ENCODE peak calls at places on chromosomes 7 and 10, in ten cellular contexts. V is fibroblast of lung, I is SK-N-SH, Q is foreskin fibroblast, W is thoracic aorta, Y is IMR-90, Z is fibroblast of the aortic adventitia, A is astrocyte, P is uterus, C is kidney epithelial cell. J is an unnamed sample.

GRCh38 chr7:83469076-83469475 is 179.9 kb downstream of the SEMA3E start:
- DNase-seq in V (peak), I (no peak), Q (peak), W (no peak), Y (peak), Z (peak), A (peak), P (no peak), C (no peak), J (no peak)

GRCh38 chr10:92413519-92413918 is 122.6 kb downstream of the MARCHF5 start:
- DNase-seq in V (peak), I (no peak), Q (no peak), W (no peak), Y (no peak), Z (no peak), A (no peak), P (no peak), C (no peak), J (no peak)

GRCh38 chr7:71716741-71717140 is 584.8 kb downstream of the GALNT17 start:
- DNase-seq in V (no peak), I (no peak), Q (no peak), W (no peak), Y (no peak), Z (no peak), A (no peak), P (no peak), C (no peak), J (no peak)

GRCh38 chr7:131489881-131490280 is 66.5 kb downstream of the PODXL start:
- DNase-seq in V (no peak), I (no peak), Q (no peak), W (no peak), Y (no peak), Z (no peak), A (no peak), P (no peak), C (no peak), J (no peak)

GRCh38 chr7:151408839-151409554 is 841 bp downstream of the WDR86 start:
- DNase-seq in V (peak), I (peak), Q (no peak), W (no peak), Y (no peak), Z (no peak), A (no peak), P (no peak), C (no peak), J (no peak)

GRCh38 chr7:2876031-2876862 is 32.1 kb upstream of the GNA12 start:
- DNase-seq in V (peak), I (peak), Q (peak), W (no peak), Y (peak), Z (no peak), A (peak), P (no peak), C (peak), J (peak)

GRCh38 chr10:132644544-132645530 is 107.2 kb downstream of the INPP5A start:
- DNase-seq in V (no peak), I (no peak), Q (no peak), W (no peak), Y (no peak), Z (no peak), A (no peak), P (peak), C (no peak), J (no peak)

GRCh38 chr10:78225611-78226010 is 191.9 kb downstream of the RPS24 start:
- DNase-seq in V (no peak), I (no peak), Q (no peak), W (no peak), Y (no peak), Z (no peak), A (no peak), P (no peak), C (no peak), J (no peak)

GRCh38 chr10:79560160-79560709 is at the start of gene SFTPA2:
- DNase-seq in V (no peak), I (no peak), Q (no peak), W (no peak), Y (no peak), Z (no peak), A (no peak), P (no peak), C (no peak), J (no peak)

GRCh38 chr10:52949899-52950298 is 177.3 kb upstream of the MBL2 start:
- DNase-seq in V (no peak), I (no peak), Q (no peak), W (no peak), Y (no peak), Z (no peak), A (no peak), P (no peak), C (no peak), J (no peak)

GRCh38 chr7:66353547-66353946 is 148.4 kb downstream of the TPST1 start:
- DNase-seq in V (no peak), I (no peak), Q (peak), W (no peak), Y (peak), Z (peak), A (no peak), P (no peak), C (no peak), J (peak)

GRCh38 chr10:23158370-23158769 is 33.7 kb upstream of the PTF1A start:
- DNase-seq in V (peak), I (peak), Q (peak), W (no peak), Y (peak), Z (peak), A (peak), P (peak), C (no peak), J (no peak)

GRCh38 chr7:103540986-103541385 is 95.0 kb upstream of the SLC26A5 start:
- DNase-seq in V (peak), I (peak), Q (no peak), W (peak), Y (no peak), Z (peak), A (no peak), P (peak), C (no peak), J (no peak)

GRCh38 chr7:51261117-51261835 is 55.3 kb downstream of the COBL start:
- DNase-seq in V (no peak), I (no peak), Q (no peak), W (no peak), Y (no peak), Z (no peak), A (no peak), P (no peak), C (no peak), J (no peak)

GRCh38 chr10:92430103-92430502 is 139.1 kb downstream of the MARCHF5 start:
- DNase-seq in V (no peak), I (no peak), Q (no peak), W (no peak), Y (no peak), Z (no peak), A (no peak), P (no peak), C (no peak), J (no peak)

GRCh38 chr7:105185290-105186010 is 171.4 kb downstream of the KMT2E start:
- DNase-seq in V (peak), I (no peak), Q (no peak), W (no peak), Y (no peak), Z (peak), A (peak), P (no peak), C (no peak), J (no peak)

GRCh38 chr7:20331231-20331880 is 656 bp downstream of the ITGB8 start:
- DNase-seq in V (peak), I (peak), Q (no peak), W (no peak), Y (peak), Z (no peak), A (no peak), P (peak), C (no peak), J (no peak)

GRCh38 chr7:82566752-82567151 is 123.2 kb upstream of the CACNA2D1 start:
- DNase-seq in V (no peak), I (no peak), Q (no peak), W (no peak), Y (no peak), Z (no peak), A (no peak), P (no peak), C (no peak), J (no peak)

DNA sequence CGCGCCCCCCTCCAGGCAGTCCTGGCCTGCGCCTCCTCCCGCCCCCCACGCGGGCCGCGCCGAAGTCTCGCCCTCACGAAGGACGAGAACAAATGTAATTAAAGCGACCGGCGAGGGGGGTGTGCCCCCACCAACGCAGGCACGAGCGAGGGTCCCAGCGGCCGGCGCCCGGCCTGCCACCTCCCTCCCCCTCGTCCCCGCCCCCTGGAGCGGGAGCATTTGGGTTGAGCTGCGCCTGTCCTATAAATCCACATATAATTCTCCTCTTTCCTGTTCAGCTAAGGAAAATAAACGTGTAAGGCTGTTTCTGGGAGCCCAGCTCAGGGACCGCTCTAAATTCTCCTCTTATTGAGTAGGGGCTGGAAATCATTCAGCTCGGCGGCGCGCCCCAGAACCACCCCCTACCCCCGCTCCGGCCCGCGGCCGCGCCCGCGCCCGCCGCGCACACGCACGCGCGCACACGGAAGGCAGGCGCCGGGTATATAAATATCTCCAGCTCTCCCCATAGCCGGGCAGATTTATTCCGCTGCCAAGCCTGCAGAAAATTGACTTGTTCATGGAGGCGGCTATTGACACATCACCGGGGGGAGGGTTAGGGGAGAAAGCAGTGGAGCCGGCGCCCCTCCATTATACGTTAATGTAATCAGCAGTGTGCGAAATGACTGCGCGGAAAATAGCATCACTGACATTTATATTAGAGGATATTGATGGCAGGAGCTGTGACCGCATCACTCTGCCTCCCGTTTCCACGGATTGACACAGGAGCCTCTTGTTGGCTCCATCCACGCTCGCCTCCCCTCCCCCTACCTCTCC is 61.6 kb upstream of the BTRC start:
- DNase-seq in V (peak), I (peak), Q (no peak), W (no peak), Y (no peak), Z (peak), A (no peak), P (no peak), C (no peak), J (no peak)
- H3K4me3 ChIP-seq in V (peak), I (peak), Q (peak), W (peak), Y (peak), Z (peak), A (peak), P (peak), C (peak), J (peak)

DNA sequence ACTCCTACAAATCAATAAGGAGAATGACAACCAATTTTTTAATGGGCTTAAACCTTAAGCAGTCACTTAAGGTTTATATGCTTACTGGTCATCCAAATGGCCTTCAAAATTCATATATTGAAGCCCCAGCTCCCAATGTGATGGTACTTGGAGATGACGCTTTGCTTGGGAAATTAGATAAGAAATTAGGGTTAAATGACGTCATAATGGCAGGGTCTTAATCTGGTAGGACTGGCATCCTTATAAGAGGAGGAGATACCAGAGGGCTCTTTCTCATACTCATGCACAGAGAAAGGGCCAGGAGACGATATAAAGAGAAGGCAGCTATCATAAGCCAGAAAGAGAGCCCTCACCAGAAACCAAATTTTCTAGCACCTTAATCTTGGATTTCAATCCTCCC is 350.8 kb upstream of the NFE2L3 start:
- DNase-seq in V (no peak), I (no peak), Q (no peak), W (no peak), Y (no peak), Z (no peak), A (no peak), P (no peak), C (no peak), J (no peak)
- H3K4me3 ChIP-seq in V (no peak), I (no peak), Q (no peak), W (no peak), Y (no peak), Z (no peak), A (no peak), P (no peak), C (no peak), J (no peak)

GRCh38 chr7:95478139-95479037 is 7.4 kb upstream of the ASB4 start:
- DNase-seq in V (peak), I (no peak), Q (peak), W (no peak), Y (peak), Z (peak), A (peak), P (no peak), C (no peak), J (no peak)
- H3K4me3 ChIP-seq in V (no peak), I (no peak), Q (no peak), W (no peak), Y (no peak), Z (peak), A (peak), P (no peak), C (peak), J (no peak)

DNA sequence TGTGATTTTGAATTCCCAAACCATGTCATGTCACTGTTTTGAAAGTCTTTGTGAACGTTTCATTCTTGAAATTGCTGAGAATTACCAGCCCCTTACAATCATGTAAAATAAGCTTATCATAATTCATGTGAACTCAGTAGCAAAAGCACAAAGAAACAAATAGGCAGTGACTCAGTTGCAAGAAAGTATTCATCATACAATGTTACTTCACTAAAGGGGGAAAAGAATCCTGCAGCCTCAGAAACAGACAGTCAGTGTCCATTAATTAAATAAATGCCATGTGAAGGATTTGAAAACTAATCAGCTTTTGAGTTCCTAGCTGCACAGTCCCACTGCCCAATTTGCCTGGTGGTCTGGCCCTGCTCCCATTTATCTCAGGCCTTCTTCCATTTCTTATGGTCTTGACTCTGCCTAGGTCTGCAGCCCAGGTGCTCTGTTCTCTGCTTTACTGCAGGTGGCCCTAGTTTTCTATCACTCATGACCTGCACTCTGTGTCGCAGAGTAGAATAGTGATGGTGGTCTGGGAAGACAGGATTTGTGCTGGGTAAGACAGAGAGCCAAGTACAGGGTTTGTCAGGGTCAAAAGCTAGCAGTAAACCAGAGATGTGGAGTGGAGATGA is 99.7 kb downstream of the PLCE1 start:
- DNase-seq in V (peak), I (no peak), Q (no peak), W (no peak), Y (peak), Z (no peak), A (peak), P (no peak), C (no peak), J (no peak)
- H3K4me3 ChIP-seq in V (no peak), I (no peak), Q (no peak), W (no peak), Y (no peak), Z (no peak), A (no peak), P (no peak), C (no peak), J (no peak)

DNA sequence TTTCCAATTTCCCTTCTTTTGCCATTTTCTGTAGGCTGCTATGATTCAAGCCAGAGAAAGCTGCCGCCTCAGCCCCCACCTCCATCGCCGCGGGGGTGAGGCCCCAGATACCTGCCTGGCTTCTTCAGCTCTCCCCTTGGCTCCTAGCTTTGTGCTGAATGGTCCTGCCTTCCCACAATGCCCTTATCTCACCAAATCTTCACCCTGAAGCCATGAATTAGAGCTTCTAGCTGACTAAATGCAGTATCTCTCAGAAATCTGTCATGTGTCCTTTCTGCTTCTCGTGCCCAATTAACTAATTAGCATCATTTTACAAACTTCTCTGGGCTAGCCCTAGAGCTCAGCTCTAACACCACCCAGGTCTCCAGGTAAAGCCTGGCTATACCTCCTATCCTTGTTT is 32.2 kb upstream of the GPNMB start:
- DNase-seq in V (no peak), I (peak), Q (no peak), W (no peak), Y (no peak), Z (no peak), A (no peak), P (no peak), C (no peak), J (no peak)
- H3K4me3 ChIP-seq in V (no peak), I (no peak), Q (no peak), W (no peak), Y (no peak), Z (no peak), A (no peak), P (no peak), C (no peak), J (no peak)

GRCh38 chr10:30058111-30058510 is 1.3 kb downstream of the JCAD start:
- DNase-seq in V (no peak), I (no peak), Q (no peak), W (no peak), Y (no peak), Z (no peak), A (no peak), P (peak), C (no peak), J (no peak)

GRCh38 chr10:30055094-30055701 is 4.2 kb downstream of the JCAD start:
- DNase-seq in V (peak), I (no peak), Q (peak), W (no peak), Y (peak), Z (no peak), A (peak), P (no peak), C (no peak), J (peak)

GRCh38 chr10:30056281-30056680 is 3.1 kb downstream of the JCAD start:
- DNase-seq in V (peak), I (no peak), Q (no peak), W (no peak), Y (peak), Z (peak), A (peak), P (no peak), C (no peak), J (no peak)

GRCh38 chr10:30057421-30057841 is 2.0 kb downstream of the JCAD start:
- DNase-seq in V (peak), I (no peak), Q (peak), W (no peak), Y (peak), Z (no peak), A (peak), P (no peak), C (no peak), J (no peak)

GRCh38 chr10:30056767-30057355 is 2.5 kb downstream of the JCAD start:
- DNase-seq in V (peak), I (no peak), Q (no peak), W (no peak), Y (no peak), Z (no peak), A (no peak), P (no peak), C (no peak), J (no peak)
- H3K4me3 ChIP-seq in V (no peak), I (peak), Q (peak), W (peak), Y (peak), Z (no peak), A (no peak), P (no peak), C (no peak), J (peak)